ENCODE peak calls at places on chromosomes 4 and X, in ten cellular contexts. E is fibroblast of lung, A is type B pancreatic cell, C is suprapubic skin, T is nephron progenitor cell, P is kidney, W is DND-41, X is neural crest cell, F is NB4, V is uterus. Z is an unnamed sample.

GRCh38 chr4:112082954-112083586 is 62.2 kb upstream of the FAM241A start:
- DNase-seq in V (no peak), T (no peak), C (no peak), P (no peak), F (no peak), A (no peak), X (no peak), W (no peak), E (peak), Z (no peak)

GRCh38 chr4:69753666-69754065 is 6.8 kb downstream of the SULT1B1 start:
- DNase-seq in E (peak), W (no peak), T (no peak), X (no peak), F (no peak), P (no peak), C (no peak), V (no peak), A (no peak), Z (no peak)

GRCh38 chrX:126376465-126376864 is 176.1 kb downstream of the DCAF12L1 start:
- DNase-seq in W (no peak), E (no peak), F (no peak), P (no peak), T (no peak), A (no peak), C (no peak), X (no peak), V (no peak), Z (no peak)

GRCh38 chr4:1055721-1056590 is 44.5 kb downstream of the FGFRL1 start:
- DNase-seq in C (peak), X (no peak), P (peak), F (peak), W (peak), T (no peak), V (no peak), E (peak), A (no peak), Z (peak)

GRCh38 chrX:50691820-50692219 is 122.2 kb downstream of the SHROOM4 start:
- DNase-seq in V (no peak), E (peak), A (no peak), P (no peak), X (peak), W (peak), C (no peak), T (peak), F (peak), Z (no peak)

GRCh38 chr4:89111833-89112563 is 665 bp downstream of the TIGD2 start:
- DNase-seq in E (peak), V (no peak), C (no peak), T (no peak), F (peak), W (no peak), P (no peak), A (no peak), X (no peak), Z (no peak)

GRCh38 chr4:145083891-145084640 is 13.9 kb downstream of the ANAPC10 start:
- DNase-seq in V (no peak), X (no peak), A (no peak), C (no peak), W (no peak), F (no peak), E (peak), P (no peak), T (no peak), Z (no peak)

GRCh38 chr4:6470502-6471302 is 1.7 kb downstream of the PPP2R2C start:
- DNase-seq in C (peak), F (peak), A (peak), E (peak), P (no peak), X (no peak), W (no peak), T (peak), V (peak), Z (peak)

GRCh38 chrX:133415276-133416105 is at the start of gene GPC4:
- DNase-seq in P (peak), E (peak), T (peak), W (peak), A (peak), F (no peak), C (no peak), X (peak), V (peak), Z (peak)

GRCh38 chr4:77821775-77822174 is 2.6 kb upstream of the CNOT6L start:
- DNase-seq in P (no peak), C (no peak), E (no peak), A (no peak), V (no peak), F (peak), W (peak), X (no peak), T (no peak), Z (no peak)

GRCh38 chr4:75678965-75679364 is 5.8 kb upstream of the G3BP2 start:
- DNase-seq in W (no peak), V (no peak), C (no peak), A (no peak), X (no peak), T (no peak), P (no peak), E (no peak), F (no peak), Z (no peak)

GRCh38 chr4:86788826-86789225 is 60.4 kb downstream of the SLC10A6 start:
- DNase-seq in F (no peak), C (no peak), W (no peak), X (no peak), T (no peak), A (no peak), E (peak), V (no peak), P (no peak), Z (no peak)

GRCh38 chr4:24988776-24989175 is 42.0 kb downstream of the LGI2 start:
- DNase-seq in V (no peak), X (no peak), A (no peak), F (peak), W (no peak), C (no peak), T (no peak), E (peak), P (no peak), Z (no peak)

GRCh38 chr4:7206856-7207567 is 14.7 kb downstream of the SORCS2 start:
- DNase-seq in P (peak), A (no peak), F (no peak), T (peak), V (peak), E (peak), W (no peak), X (no peak), C (no peak), Z (no peak)

GRCh38 chr4:140254656-140255299 is 100.8 kb upstream of the MAML3 start:
- DNase-seq in P (no peak), C (no peak), W (no peak), A (no peak), F (no peak), V (no peak), T (no peak), E (no peak), X (no peak), Z (no peak)

GRCh38 chr4:158010346-158010745 is 162.5 kb downstream of the GASK1B start:
- DNase-seq in V (no peak), W (no peak), T (peak), F (no peak), X (no peak), P (no peak), C (no peak), A (no peak), E (peak), Z (no peak)

GRCh38 chr4:41590591-41590990 is 52.6 kb downstream of the LIMCH1 start:
- DNase-seq in W (no peak), T (no peak), F (no peak), P (no peak), E (no peak), C (no peak), A (no peak), V (no peak), X (no peak), Z (no peak)

GRCh38 chr4:38268837-38269236 is 308.6 kb downstream of the PTTG2 start:
- DNase-seq in X (no peak), A (no peak), F (no peak), V (no peak), C (no peak), T (no peak), E (no peak), P (no peak), W (no peak), Z (no peak)

GRCh38 chr4:69800599-69800998 is 40.2 kb upstream of the SULT1B1 start:
- DNase-seq in F (no peak), P (no peak), W (no peak), V (no peak), C (no peak), T (no peak), X (no peak), A (no peak), E (peak), Z (no peak)

GRCh38 chr4:7912826-7913225 is 26.8 kb downstream of the AFAP1 start:
- DNase-seq in E (no peak), T (no peak), C (no peak), X (no peak), F (no peak), A (no peak), P (no peak), V (no peak), W (no peak), Z (no peak)

GRCh38 chrX:37684918-37685317 is 673 bp upstream of the XK start:
- DNase-seq in A (no peak), E (no peak), X (no peak), P (no peak), W (no peak), V (no peak), C (no peak), F (peak), T (no peak), Z (no peak)

DNA sequence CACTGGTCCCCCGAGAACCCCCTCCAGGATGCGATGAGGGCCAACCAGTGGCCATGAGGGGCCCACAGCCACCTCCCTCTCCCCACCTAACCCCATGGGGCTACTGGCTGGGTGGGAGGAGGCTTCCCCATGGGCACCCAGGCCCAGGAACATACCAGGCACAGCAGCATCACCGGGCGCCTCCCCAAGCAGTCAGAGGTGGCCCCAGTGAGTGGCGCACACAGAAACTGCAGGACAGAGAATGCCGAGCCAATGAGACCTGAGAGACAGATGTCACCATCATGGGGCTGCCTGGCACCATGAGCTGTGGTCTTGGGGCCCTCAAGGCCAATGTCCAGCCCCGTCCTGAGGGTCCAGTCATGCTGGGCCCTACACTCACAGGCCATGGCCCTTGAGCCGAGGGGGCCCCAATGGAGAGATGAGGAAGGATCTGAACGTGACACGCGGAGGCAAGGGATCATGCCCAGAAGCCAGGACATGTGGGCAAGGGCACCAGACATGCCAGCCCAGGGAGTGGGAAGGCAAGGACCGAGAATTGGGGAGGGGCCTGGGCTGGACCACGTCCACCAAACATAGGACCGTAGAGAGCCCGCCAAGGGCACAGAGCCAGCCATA is 30.1 kb downstream of the NOP14 start:
- DNase-seq in C (peak), T (no peak), P (peak), A (no peak), E (no peak), X (no peak), F (peak), W (no peak), V (no peak), Z (no peak)
- TF ChIP-seq CTCF in C (no peak), T (no peak), P (no peak), A (no peak), E (no peak), X (no peak), F (no peak), W (no peak), V (no peak), Z (no peak)

GRCh38 chrX:94662665-94663064 is 988.7 kb downstream of the FAM133A start:
- DNase-seq in X (no peak), F (peak), T (no peak), A (no peak), E (no peak), P (no peak), C (no peak), V (no peak), W (no peak), Z (no peak)
- TF ChIP-seq CTCF in X (peak), F (no peak), T (no peak), A (peak), E (no peak), P (no peak), C (no peak), V (no peak), W (no peak), Z (no peak)

GRCh38 chrX:111680988-111681779 is at the start of gene ALG13:
- DNase-seq in E (peak), A (peak), T (peak), X (peak), C (peak), P (peak), W (peak), V (peak), F (peak), Z (peak)
- TF ChIP-seq CTCF in E (peak), A (peak), T (peak), X (peak), C (peak), P (peak), W (peak), V (peak), F (no peak), Z (peak)

DNA sequence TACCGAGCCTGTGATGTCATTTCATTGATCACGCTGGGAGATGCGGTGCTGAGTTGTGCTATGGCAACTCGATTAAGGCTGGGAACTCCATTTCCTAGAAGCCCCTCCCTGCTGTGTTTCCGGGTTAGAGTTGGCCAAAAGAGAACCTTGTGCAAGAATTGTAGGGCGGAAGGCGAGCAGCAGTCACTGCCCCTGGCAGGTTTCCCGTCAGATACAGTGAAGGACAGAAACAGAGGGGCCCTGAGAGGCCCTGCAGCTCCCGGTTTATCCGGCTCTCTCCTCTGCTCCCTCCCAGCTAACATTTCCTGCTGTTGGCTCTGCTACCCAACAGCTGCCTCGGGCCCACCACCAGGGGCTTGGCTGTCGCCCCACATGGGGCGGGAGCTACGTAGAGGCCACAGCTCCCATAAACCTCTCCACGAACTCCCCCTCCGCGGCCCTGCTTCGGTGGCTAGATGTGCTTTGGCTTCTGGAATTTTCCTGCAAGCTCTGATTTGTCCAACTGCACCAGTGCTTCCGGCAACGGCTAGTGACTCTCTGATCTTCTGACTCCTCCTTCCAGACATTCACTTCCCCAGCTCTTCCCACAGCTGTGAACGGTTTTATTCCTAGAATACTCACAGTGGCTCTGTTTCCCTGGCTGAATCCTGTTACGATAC is 74.9 kb upstream of the USP9X start:
- DNase-seq in C (peak), A (no peak), X (no peak), E (peak), P (peak), T (peak), F (peak), V (peak), W (no peak), Z (peak)
- TF ChIP-seq CTCF in C (no peak), A (peak), X (peak), E (peak), P (no peak), T (no peak), F (no peak), V (peak), W (no peak), Z (no peak)